ENCODE peak calls at places on chromosomes 2 and 18, in eight cellular contexts. O, F, S, H, E, Z, C and U are unnamed samples.
A peak's percentile ranks its signal among the peaks of the same experiment; 100 is the strongest.

GRCh38 chr18:23890589-23890988 is 124.0 kb upstream of the TTC39C start:
- DNase-seq in Z (no peak), F (no peak), C (no peak), O (no peak), S (no peak), H (no peak), E (no peak), U (peak; percentile 68)

GRCh38 chr18:30350263-30350662 is 692.3 kb downstream of the DSC3 start:
- DNase-seq in H (no peak), E (no peak), F (no peak), S (no peak), C (no peak), O (no peak), Z (no peak), U (no peak)

GRCh38 chr2:205198130-205198505 is 484.2 kb upstream of the NRP2 start:
- DNase-seq in S (no peak), Z (no peak), F (no peak), C (peak; percentile 62), E (no peak), H (no peak), O (no peak), U (peak; percentile 93)

GRCh38 chr2:95043300-95043786 is 17.8 kb downstream of the MAL start:
- DNase-seq in O (peak; percentile 20), F (no peak), E (peak; percentile 54), Z (no peak), C (peak; percentile 89), H (peak; percentile 74), S (peak; percentile 71), U (peak; percentile 79)

GRCh38 chr2:195092341-195092740 is 564.7 kb upstream of the SLC39A10 start:
- DNase-seq in Z (no peak), E (no peak), H (no peak), O (no peak), F (no peak), C (no peak), S (no peak), U (no peak)

GRCh38 chr2:233563663-233564430 is 2.7 kb downstream of the USP40 start:
- DNase-seq in S (no peak), H (no peak), F (no peak), Z (no peak), O (no peak), E (no peak), C (no peak), U (no peak)

GRCh38 chr2:224570328-224570993 is 14.7 kb downstream of the CUL3 start:
- DNase-seq in E (no peak), Z (no peak), C (peak; percentile 45), H (no peak), F (no peak), O (no peak), S (no peak), U (peak; percentile 74)

GRCh38 chr2:220891405-220891804 is 680.7 kb downstream of the EPHA4 start:
- DNase-seq in Z (no peak), E (no peak), S (no peak), O (peak; percentile 24), C (no peak), F (no peak), H (peak; percentile 91), U (peak; percentile 50)

GRCh38 chr2:64727013-64727767 is 73.5 kb upstream of the SERTAD2 start:
- DNase-seq in O (no peak), C (no peak), Z (no peak), E (no peak), S (no peak), F (no peak), H (no peak), U (no peak)

GRCh38 chr2:238370482-238371372 is 50.4 kb downstream of the TRAF3IP1 start:
- DNase-seq in Z (peak; percentile 40), C (peak; percentile 48), O (no peak), E (peak; percentile 30), H (peak; percentile 75), F (peak; percentile 40), S (peak; percentile 49), U (peak; percentile 87)

GRCh38 chr18:43420950-43421349 is 143.7 kb upstream of the SYT4 start:
- DNase-seq in C (no peak), Z (no peak), O (no peak), E (no peak), H (no peak), F (no peak), S (no peak), U (no peak)

GRCh38 chr18:49875155-49875554 is 61.8 kb upstream of the ACAA2 start:
- DNase-seq in F (no peak), E (no peak), Z (no peak), H (no peak), S (no peak), O (no peak), C (no peak), U (no peak)

GRCh38 chr2:111072220-111072871 is 48.4 kb upstream of the BCL2L11 start:
- DNase-seq in Z (peak; percentile 5), S (no peak), F (no peak), E (no peak), H (peak; percentile 65), C (no peak), O (peak; percentile 18), U (peak; percentile 84)

GRCh38 chr2:127084611-127085031 is 22.3 kb downstream of the BIN1 start:
- DNase-seq in S (no peak), H (no peak), O (no peak), Z (no peak), F (no peak), C (no peak), E (no peak), U (no peak)

GRCh38 chr18:45839415-45840395 is 14.2 kb downstream of the SIGLEC15 start:
- DNase-seq in F (no peak), C (no peak), S (peak; percentile 70), O (no peak), E (peak; percentile 48), Z (no peak), H (no peak), U (peak; percentile 81)

GRCh38 chr2:135875491-135876065 is 665 bp downstream of the MCM6 start:
- DNase-seq in F (peak; percentile 66), H (peak; percentile 52), C (peak; percentile 22), O (peak; percentile 33), E (peak; percentile 46), Z (no peak), S (peak; percentile 34), U (peak; percentile 54)

GRCh38 chr2:188158337-188159100 is 133.2 kb upstream of the GULP1 start:
- DNase-seq in H (peak; percentile 26), C (no peak), S (no peak), O (peak; percentile 30), Z (no peak), E (no peak), F (no peak), U (peak; percentile 67)

GRCh38 chr2:239599299-239599698 is 198.5 kb upstream of the HDAC4 start:
- DNase-seq in E (no peak), F (no peak), H (no peak), S (no peak), O (no peak), Z (no peak), C (no peak), U (no peak)

GRCh38 chr18:43405097-43405496 is 127.8 kb upstream of the SYT4 start:
- DNase-seq in E (no peak), O (no peak), S (no peak), H (no peak), Z (no peak), C (no peak), F (no peak), U (no peak)

GRCh38 chr2:79511320-79511951 is 1.4 kb upstream of the CTNNA2 start:
- DNase-seq in S (no peak), E (no peak), C (peak; percentile 4), H (peak; percentile 20), F (no peak), O (peak; percentile 46), Z (no peak), U (peak; percentile 25)

GRCh38 chr2:105796791-105797190 is 52.1 kb downstream of the NCK2 start:
- DNase-seq in F (no peak), H (no peak), C (no peak), O (no peak), S (no peak), Z (no peak), E (no peak), U (no peak)

GRCh38 chr2:240966906-240967680 is 31.3 kb upstream of the SNED1 start:
- DNase-seq in H (no peak), Z (no peak), E (no peak), O (no peak), C (no peak), F (no peak), S (no peak), U (no peak)

GRCh38 chr2:12720752-12721151 is 4.0 kb downstream of the TRIB2 start:
- DNase-seq in E (no peak), O (no peak), C (no peak), H (no peak), S (no peak), Z (no peak), F (no peak), U (no peak)

GRCh38 chr2:54838585-54839035 is 115.1 kb downstream of the EML6 start:
- DNase-seq in Z (no peak), H (peak; percentile 60), E (peak; percentile 67), S (peak; percentile 62), C (peak; percentile 57), F (peak; percentile 59), O (peak; percentile 67), U (peak; percentile 87)

GRCh38 chr2:232339121-232340081 is 39.1 kb upstream of the ALPP start:
- DNase-seq in O (no peak), S (no peak), H (no peak), Z (no peak), C (no peak), E (no peak), F (no peak), U (no peak)

GRCh38 chr2:173401716-173402326 is 47.1 kb downstream of the CDCA7 start:
- DNase-seq in H (no peak), Z (no peak), O (peak; percentile 12), F (no peak), E (no peak), S (no peak), C (no peak), U (peak; percentile 9)

GRCh38 chr2:29059612-29060011 is 14.7 kb downstream of the PCARE start:
- DNase-seq in E (no peak), F (no peak), S (no peak), H (no peak), O (no peak), Z (no peak), C (no peak), U (no peak)

GRCh38 chr18:45336431-45336830 is 278.8 kb upstream of the SLC14A2 start:
- DNase-seq in S (no peak), O (no peak), C (no peak), F (no peak), E (no peak), Z (no peak), H (no peak), U (no peak)

GRCh38 chr2:233351423-233351822 is 2.9 kb upstream of the DGKD start:
- DNase-seq in C (no peak), F (no peak), Z (no peak), O (no peak), E (no peak), H (peak; percentile 17), S (no peak), U (peak; percentile 18)

GRCh38 chr2:120856421-120856862 is 120.8 kb downstream of the GLI2 start:
- DNase-seq in C (no peak), O (no peak), E (no peak), F (no peak), S (no peak), Z (no peak), H (no peak), U (peak; percentile 67)

GRCh38 chr2:95314598-95314963 is 17.4 kb downstream of the KCNIP3 start:
- DNase-seq in S (no peak), C (no peak), H (no peak), F (no peak), O (no peak), E (no peak), Z (no peak), U (no peak)

GRCh38 chr2:233705911-233706506 is 6.7 kb upstream of the UGT1A5 start:
- DNase-seq in S (no peak), E (no peak), C (no peak), H (no peak), F (no peak), O (no peak), Z (no peak), U (peak; percentile 69)

GRCh38 chr2:72923833-72924352 is 6.6 kb downstream of the EMX1 start:
- DNase-seq in C (no peak), H (no peak), E (no peak), Z (no peak), S (no peak), F (no peak), O (no peak), U (no peak)

GRCh38 chr18:21272016-21272582 is 30.1 kb downstream of the GREB1L start:
- DNase-seq in H (no peak), Z (no peak), O (no peak), C (no peak), E (no peak), F (no peak), S (no peak), U (no peak)